ENCODE peak calls at places on chromosomes 13 and 19, in four cellular contexts. One of them, this sample, is unnamed.

GRCh38 chr19:6677924-6678689 is 8.1 kb upstream of the TNFSF14 start:
- DNase-seq in PC-3: no peak
- DNase-seq in MM.1S: no peak
- DNase-seq in GM23338: peak
- DNase-seq in this sample: peak

GRCh38 chr19:29375429-29376093 is 150.2 kb upstream of the VSTM2B start:
- DNase-seq in PC-3: no peak
- DNase-seq in MM.1S: no peak
- DNase-seq in GM23338: no peak
- DNase-seq in this sample: no peak

GRCh38 chr13:41960195-41960699 is 662 bp downstream of the VWA8 start:
- DNase-seq in PC-3: peak
- DNase-seq in MM.1S: peak
- DNase-seq in GM23338: peak
- DNase-seq in this sample: peak

GRCh38 chr19:52336117-52336811 is at the start of gene ZNF610:
- DNase-seq in PC-3: peak
- DNase-seq in MM.1S: no peak
- DNase-seq in GM23338: peak
- DNase-seq in this sample: peak

GRCh38 chr13:40401911-40402776 is 264.3 kb downstream of the FOXO1 start:
- DNase-seq in PC-3: peak
- DNase-seq in MM.1S: no peak
- DNase-seq in GM23338: no peak
- DNase-seq in this sample: peak

GRCh38 chr19:4495471-4495870 is 22.8 kb downstream of the PLIN4 start:
- DNase-seq in PC-3: no peak
- DNase-seq in MM.1S: no peak
- DNase-seq in GM23338: peak
- DNase-seq in this sample: no peak

GRCh38 chr13:58160980-58161379 is 529.4 kb downstream of the PCDH17 start:
- DNase-seq in PC-3: no peak
- DNase-seq in MM.1S: no peak
- DNase-seq in GM23338: no peak
- DNase-seq in this sample: no peak

GRCh38 chr19:32599736-32600157 is 18.8 kb downstream of the PDCD5 start:
- DNase-seq in PC-3: peak
- DNase-seq in MM.1S: peak
- DNase-seq in GM23338: peak
- DNase-seq in this sample: peak

GRCh38 chr13:26718872-26719271 is 41.7 kb downstream of the GPR12 start:
- DNase-seq in PC-3: no peak
- DNase-seq in MM.1S: no peak
- DNase-seq in GM23338: no peak
- DNase-seq in this sample: no peak

GRCh38 chr19:3575949-3576673 is 3.4 kb downstream of the HMG20B start:
- DNase-seq in PC-3: no peak
- DNase-seq in MM.1S: no peak
- DNase-seq in GM23338: no peak
- DNase-seq in this sample: no peak

GRCh38 chr13:101817898-101818297 is 365.4 kb downstream of the ITGBL1 start:
- DNase-seq in PC-3: no peak
- DNase-seq in MM.1S: no peak
- DNase-seq in GM23338: no peak
- DNase-seq in this sample: no peak

GRCh38 chr19:5220361-5220760 is 120.3 kb downstream of the PTPRS start:
- DNase-seq in PC-3: no peak
- DNase-seq in MM.1S: no peak
- DNase-seq in GM23338: no peak
- DNase-seq in this sample: no peak

GRCh38 chr19:43316591-43317319 is 36.7 kb upstream of the CD177 start:
- DNase-seq in PC-3: peak
- DNase-seq in MM.1S: peak
- DNase-seq in GM23338: peak
- DNase-seq in this sample: peak

GRCh38 chr19:43847246-43847645 is 20.1 kb downstream of the ZNF283 start:
- DNase-seq in PC-3: no peak
- DNase-seq in MM.1S: no peak
- DNase-seq in GM23338: peak
- DNase-seq in this sample: no peak

GRCh38 chr19:39307822-39308530 is 11.8 kb downstream of the IFNL1 start:
- DNase-seq in PC-3: no peak
- DNase-seq in MM.1S: no peak
- DNase-seq in GM23338: peak
- DNase-seq in this sample: peak

GRCh38 chr13:85728831-85729230 is 70.4 kb downstream of the SLITRK6 start:
- DNase-seq in PC-3: no peak
- DNase-seq in MM.1S: no peak
- DNase-seq in GM23338: no peak
- DNase-seq in this sample: no peak

GRCh38 chr19:13783565-13784500 is 9.6 kb downstream of the C19orf53 start:
- DNase-seq in PC-3: no peak
- DNase-seq in MM.1S: no peak
- DNase-seq in GM23338: no peak
- DNase-seq in this sample: no peak

GRCh38 chr13:45705936-45706335 is 3.8 kb downstream of the CBY2 start:
- DNase-seq in PC-3: no peak
- DNase-seq in MM.1S: no peak
- DNase-seq in GM23338: no peak
- DNase-seq in this sample: no peak

GRCh38 chr13:36872621-36873020 is 47.4 kb downstream of the SMAD9 start:
- DNase-seq in PC-3: no peak
- DNase-seq in MM.1S: no peak
- DNase-seq in GM23338: peak
- DNase-seq in this sample: no peak

GRCh38 chr13:44575741-44576395 is at the start of gene TSC22D1:
- DNase-seq in PC-3: peak
- DNase-seq in MM.1S: peak
- DNase-seq in GM23338: peak
- DNase-seq in this sample: peak

GRCh38 chr19:33629826-33630375 is 8.1 kb downstream of the CHST8 start:
- DNase-seq in PC-3: no peak
- DNase-seq in MM.1S: no peak
- DNase-seq in GM23338: no peak
- DNase-seq in this sample: no peak

GRCh38 chr19:44163789-44164188 is 1.1 kb upstream of the ZNF226 start:
- DNase-seq in PC-3: no peak
- DNase-seq in MM.1S: no peak
- DNase-seq in GM23338: no peak
- DNase-seq in this sample: no peak

GRCh38 chr13:52405767-52406494 is at the start of gene THSD1:
- DNase-seq in PC-3: peak
- DNase-seq in MM.1S: no peak
- DNase-seq in GM23338: peak
- DNase-seq in this sample: peak

GRCh38 chr13:30809787-30810186 is 74.4 kb downstream of the ALOX5AP start:
- DNase-seq in PC-3: no peak
- DNase-seq in MM.1S: no peak
- DNase-seq in GM23338: no peak
- DNase-seq in this sample: no peak

GRCh38 chr13:42977219-42977659 is 14.8 kb downstream of the EPSTI1 start:
- DNase-seq in PC-3: no peak
- DNase-seq in MM.1S: no peak
- DNase-seq in GM23338: no peak
- DNase-seq in this sample: no peak

GRCh38 chr19:3642987-3643386 is 16.4 kb upstream of the CACTIN start:
- DNase-seq in PC-3: no peak
- DNase-seq in MM.1S: no peak
- DNase-seq in GM23338: peak
- DNase-seq in this sample: no peak

GRCh38 chr19:43432866-43433673 is 18.4 kb downstream of the TEX101 start:
- DNase-seq in PC-3: peak
- DNase-seq in MM.1S: peak
- DNase-seq in GM23338: peak
- DNase-seq in this sample: peak

GRCh38 chr19:2648528-2648937 is 54.0 kb downstream of the GNG7 start:
- DNase-seq in PC-3: peak
- DNase-seq in MM.1S: peak
- DNase-seq in GM23338: peak
- DNase-seq in this sample: peak

GRCh38 chr13:43388282-43389034 is 365.1 kb downstream of the DNAJC15 start:
- DNase-seq in PC-3: peak
- DNase-seq in MM.1S: no peak
- DNase-seq in GM23338: no peak
- DNase-seq in this sample: peak

GRCh38 chr19:638901-639250 is 803 bp upstream of the FGF22 start:
- DNase-seq in PC-3: no peak
- DNase-seq in MM.1S: no peak
- DNase-seq in GM23338: no peak
- DNase-seq in this sample: no peak
- H3K4me2 ChIP-seq in PC-3: peak
- H3K4me2 ChIP-seq in MM.1S: peak
- H3K4me2 ChIP-seq in GM23338: peak
- H3K4me2 ChIP-seq in this sample: peak

DNA sequence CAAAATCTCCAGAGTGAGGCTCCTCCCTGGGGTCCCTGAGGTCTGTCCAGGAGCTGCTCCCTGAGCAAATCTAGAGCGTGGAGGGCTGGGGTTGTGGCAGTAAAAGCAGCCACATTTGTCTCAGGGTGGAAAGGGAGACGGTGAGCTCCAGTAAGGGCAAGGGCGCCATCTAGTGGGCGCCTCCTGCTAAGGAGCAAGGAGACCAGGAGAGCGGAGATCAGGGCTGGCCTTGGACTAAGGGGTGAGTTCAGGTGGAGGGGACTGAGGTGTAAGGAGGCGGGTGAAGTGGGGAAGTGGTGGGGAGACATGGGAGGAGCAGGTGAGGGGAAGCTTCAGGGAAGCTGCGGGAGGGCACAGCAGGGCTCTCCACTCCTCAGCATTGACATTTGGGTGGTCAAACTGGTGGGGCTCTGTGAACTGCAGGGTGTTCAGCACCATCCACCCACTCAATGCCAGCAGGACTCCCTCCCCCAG is 5.3 kb upstream of the CEACAM21 start:
- DNase-seq in PC-3: peak
- DNase-seq in MM.1S: peak
- DNase-seq in GM23338: peak
- DNase-seq in this sample: peak
- TF ChIP-seq EZH2 in PC-3: no peak
- TF ChIP-seq EZH2 in MM.1S: no peak
- TF ChIP-seq EZH2 in GM23338: no peak
- TF ChIP-seq EZH2 in this sample: no peak

DNA sequence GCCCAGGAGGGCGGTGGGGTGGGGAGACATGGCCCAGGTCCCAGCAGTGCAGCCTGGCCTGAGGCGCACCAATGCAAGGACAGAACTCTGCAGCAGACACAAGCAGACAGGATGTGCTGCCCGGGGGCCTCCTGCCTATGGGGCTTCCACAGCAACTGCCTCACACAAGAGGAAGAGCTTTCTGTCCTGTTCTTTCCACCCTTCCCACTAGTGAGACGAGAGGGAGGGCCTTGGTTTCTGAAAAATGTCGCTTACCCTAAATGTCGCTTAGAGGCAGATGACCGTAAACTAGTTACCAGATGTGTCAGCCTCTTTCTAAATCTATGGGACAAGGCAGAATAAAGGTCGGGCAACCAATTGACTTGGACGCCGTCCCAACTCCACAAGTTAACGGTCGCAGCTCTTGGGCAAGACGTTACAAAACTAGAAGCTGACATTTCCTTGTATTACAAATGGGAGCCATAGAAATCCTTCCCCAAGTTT is at the start of gene LAIR1:
- DNase-seq in PC-3: no peak
- DNase-seq in MM.1S: peak
- DNase-seq in GM23338: no peak
- DNase-seq in this sample: no peak
- TF ChIP-seq EZH2phosphoT487 in PC-3: no peak
- TF ChIP-seq EZH2phosphoT487 in MM.1S: no peak
- TF ChIP-seq EZH2phosphoT487 in GM23338: no peak
- TF ChIP-seq EZH2phosphoT487 in this sample: no peak

DNA sequence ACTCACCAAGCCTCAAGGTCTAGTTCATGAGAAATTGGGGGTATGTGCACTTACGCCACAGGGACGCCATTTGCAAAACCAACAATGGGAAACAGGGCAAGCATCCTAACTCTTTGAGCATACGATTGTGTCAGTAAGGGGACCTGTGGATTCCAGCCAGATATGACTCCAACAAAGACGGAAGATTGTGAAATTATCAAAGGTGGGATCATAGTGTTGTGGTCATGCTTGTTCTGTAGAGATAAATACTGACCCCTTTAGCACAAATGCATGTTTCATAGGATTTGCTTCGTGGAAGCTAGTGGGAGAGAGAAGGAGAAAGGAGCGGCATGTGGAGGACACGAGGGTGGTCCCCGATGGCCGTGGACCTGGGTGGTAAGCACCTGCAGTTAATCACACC is 37.8 kb downstream of the GATAD2A start:
- DNase-seq in PC-3: no peak
- DNase-seq in MM.1S: no peak
- DNase-seq in GM23338: no peak
- DNase-seq in this sample: no peak
- H3K4me2 ChIP-seq in PC-3: no peak
- H3K4me2 ChIP-seq in MM.1S: no peak
- H3K4me2 ChIP-seq in GM23338: no peak
- H3K4me2 ChIP-seq in this sample: no peak

GRCh38 chr13:78598933-78599332 is 4.4 kb downstream of the POU4F1 start:
- DNase-seq in PC-3: no peak
- DNase-seq in MM.1S: no peak
- DNase-seq in GM23338: no peak
- DNase-seq in this sample: no peak

GRCh38 chr13:78599911-78600310 is 3.4 kb downstream of the POU4F1 start:
- DNase-seq in PC-3: no peak
- DNase-seq in MM.1S: no peak
- DNase-seq in GM23338: no peak
- DNase-seq in this sample: no peak

GRCh38 chr13:78601124-78601885 is 2.0 kb downstream of the POU4F1 start:
- DNase-seq in PC-3: no peak
- DNase-seq in MM.1S: no peak
- DNase-seq in GM23338: peak
- DNase-seq in this sample: peak

GRCh38 chr13:78601886-78602560 is 1.3 kb downstream of the POU4F1 start:
- DNase-seq in PC-3: no peak
- DNase-seq in MM.1S: no peak
- DNase-seq in GM23338: no peak
- DNase-seq in this sample: no peak

DNA sequence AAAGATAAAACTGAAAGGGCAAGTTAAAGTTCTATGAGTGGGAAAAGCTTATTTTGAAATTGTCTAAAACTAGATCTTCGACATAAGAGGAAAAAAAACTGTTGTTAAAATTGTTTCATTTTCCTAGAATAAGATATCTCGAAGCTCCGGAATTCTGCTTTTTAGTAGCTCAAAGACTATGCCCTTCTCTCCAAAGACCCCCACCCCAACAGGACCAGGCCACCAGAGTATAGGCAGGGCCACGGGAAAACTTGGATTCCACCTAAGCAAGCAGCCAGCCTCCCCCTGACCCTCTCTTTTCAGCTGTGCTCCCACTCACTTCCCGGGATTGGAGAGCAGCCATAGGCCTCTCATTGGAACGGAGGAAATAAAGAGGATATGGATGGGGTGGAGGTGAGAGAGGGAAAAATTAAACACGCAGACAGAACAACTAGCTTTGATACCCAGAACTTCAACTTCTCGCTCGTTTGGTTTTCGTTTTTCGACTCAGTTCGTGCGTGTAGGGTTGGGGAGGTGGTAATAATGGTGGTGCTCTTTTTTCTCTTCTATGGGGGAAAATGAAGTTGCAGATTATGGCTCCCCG is 2.9 kb downstream of the POU4F1 start:
- DNase-seq in PC-3: no peak
- DNase-seq in MM.1S: no peak
- DNase-seq in GM23338: no peak
- DNase-seq in this sample: no peak
- TF ChIP-seq EZH2 in PC-3: no peak
- TF ChIP-seq EZH2 in MM.1S: no peak
- TF ChIP-seq EZH2 in GM23338: peak
- TF ChIP-seq EZH2 in this sample: no peak

This sample was measured in hepatocyte.